ENCODE peak calls at places on chromosome 10, in six cellular contexts. E is AG09319, R is RPMI7951, W is AG20443, Q is brain pericyte, U is GM23338. J is an unnamed sample.

GRCh38 chr10:96401036-96401435 is 42.2 kb upstream of the OPALIN start:
- DNase-seq in Q (no peak), W (no peak), R (no peak), U (no peak), E (no peak), J (no peak)

GRCh38 chr10:92914478-92915066 is 66.3 kb downstream of the EXOC6 start:
- DNase-seq in Q (no peak), U (peak), W (peak), E (peak), R (peak), J (peak)

GRCh38 chr10:31620236-31621151 is 301.5 kb downstream of the ZEB1 start:
- DNase-seq in Q (no peak), W (peak), E (peak), R (peak), U (peak), J (no peak)

GRCh38 chr10:35216303-35216905 is 89.8 kb downstream of the CREM start:
- DNase-seq in W (no peak), Q (no peak), U (no peak), E (no peak), R (peak), J (no peak)

GRCh38 chr10:131963350-131963749 is 18.4 kb downstream of the BNIP3 start:
- DNase-seq in Q (no peak), R (no peak), W (no peak), E (no peak), U (no peak), J (no peak)

GRCh38 chr10:32929634-32930033 is 28.4 kb downstream of the ITGB1 start:
- DNase-seq in Q (no peak), U (no peak), W (no peak), R (no peak), E (no peak), J (no peak)

GRCh38 chr10:46558411-46559185 is 2.1 kb upstream of the GPRIN2 start:
- DNase-seq in E (no peak), U (no peak), W (no peak), Q (no peak), R (no peak), J (no peak)

GRCh38 chr10:22252286-22252800 is 34.5 kb upstream of the EBLN1 start:
- DNase-seq in Q (no peak), W (peak), R (peak), U (no peak), E (no peak), J (no peak)

GRCh38 chr10:78868456-78868855 is 200.3 kb upstream of the ZMIZ1 start:
- DNase-seq in R (no peak), U (no peak), W (no peak), E (no peak), Q (no peak), J (no peak)

GRCh38 chr10:60611291-60611747 is 167.0 kb upstream of the CDK1 start:
- DNase-seq in Q (peak), E (no peak), W (peak), U (peak), R (peak), J (no peak)

GRCh38 chr10:54470324-54470631 is 330.8 kb downstream of the PCDH15 start:
- DNase-seq in Q (no peak), W (no peak), U (no peak), E (no peak), R (no peak), J (no peak)

GRCh38 chr10:30617070-30617469 is 12.5 kb downstream of the LYZL2 start:
- DNase-seq in E (no peak), W (no peak), U (no peak), Q (no peak), R (no peak), J (no peak)

GRCh38 chr10:6542999-6543430 is 37.1 kb downstream of the PRKCQ start:
- DNase-seq in W (no peak), R (no peak), Q (no peak), E (no peak), U (peak), J (no peak)

GRCh38 chr10:87862644-87863101 is 660 bp downstream of the KLLN start:
- DNase-seq in U (no peak), W (peak), Q (no peak), E (no peak), R (no peak), J (no peak)

GRCh38 chr10:66833861-66834260 is 92.0 kb upstream of the LRRTM3 start:
- DNase-seq in W (no peak), Q (no peak), E (no peak), R (no peak), U (no peak), J (no peak)

GRCh38 chr10:97515260-97515978 is 16.7 kb downstream of the UBTD1 start:
- DNase-seq in R (no peak), Q (no peak), W (no peak), E (no peak), U (no peak), J (no peak)

GRCh38 chr10:117463545-117463920 is 79.0 kb upstream of the EMX2 start:
- DNase-seq in R (no peak), E (no peak), Q (no peak), U (no peak), W (peak), J (no peak)

GRCh38 chr10:110358869-110359629 is 54.3 kb upstream of the SMNDC1 start:
- DNase-seq in Q (no peak), R (peak), U (peak), W (peak), E (no peak), J (no peak)

GRCh38 chr10:95408148-95408930 is 117.5 kb upstream of the PDLIM1 start:
- DNase-seq in E (no peak), U (no peak), R (no peak), Q (no peak), W (no peak), J (no peak)

GRCh38 chr10:73922007-73922863 is 11.3 kb downstream of the PLAU start:
- DNase-seq in E (no peak), Q (no peak), U (no peak), R (no peak), W (no peak), J (no peak)

GRCh38 chr10:72704117-72704516 is 12.2 kb downstream of the MCU start:
- DNase-seq in W (no peak), E (no peak), U (no peak), R (no peak), Q (no peak), J (no peak)

GRCh38 chr10:2019803-2020202 is 282.5 kb upstream of the ADARB2 start:
- DNase-seq in E (no peak), W (no peak), U (no peak), Q (no peak), R (no peak), J (no peak)

GRCh38 chr10:86900955-86901354 is 56.5 kb downstream of the MMRN2 start:
- DNase-seq in U (no peak), Q (no peak), E (peak), W (peak), R (no peak), J (no peak)